ENCODE peak calls at places on chromosomes 5 and 9, in nine cellular contexts. I is NCI-H2029; J is NCI-H2081; E is neuronal stem cell; Z is left kidney; C is central memory CD8-positive, alpha-beta T cell; H is EH; B is aorta; R is WTC11. U is an unnamed sample.

GRCh38 chr9:86948153-86948929 is 1.0 kb upstream of the GAS1 start:
- DNase-seq in I (no peak), J (peak), E (peak), Z (peak), C (peak), H (peak), B (peak), R (peak), U (peak)

GRCh38 chr5:111072949-111073682 is 1.6 kb downstream of the TSLP start:
- DNase-seq in I (no peak), J (peak), E (peak), Z (peak), C (peak), H (peak), B (peak), R (peak), U (peak)

GRCh38 chr9:137945581-137945980 is 68.0 kb downstream of the CACNA1B start:
- DNase-seq in I (no peak), J (no peak), E (no peak), Z (no peak), C (no peak), H (no peak), B (no peak), R (no peak), U (no peak)

GRCh38 chr9:84932915-84933527 is 263.5 kb downstream of the NTRK2 start:
- DNase-seq in I (no peak), J (no peak), E (no peak), Z (peak), C (no peak), H (peak), B (no peak), R (no peak), U (no peak)

GRCh38 chr5:122736086-122736485 is 38.8 kb upstream of the SNX2 start:
- DNase-seq in I (no peak), J (no peak), E (no peak), Z (no peak), C (no peak), H (no peak), B (no peak), R (no peak), U (no peak)

GRCh38 chr5:135086326-135086725 is 52.3 kb upstream of the PITX1 start:
- DNase-seq in I (no peak), J (no peak), E (no peak), Z (no peak), C (no peak), H (no peak), B (peak), R (no peak), U (no peak)

GRCh38 chr5:172559004-172559932 is 81.8 kb upstream of the NEURL1B start:
- DNase-seq in I (no peak), J (no peak), E (no peak), Z (peak), C (no peak), H (peak), B (peak), R (no peak), U (no peak)

GRCh38 chr5:74141053-74141452 is 499.5 kb downstream of the ENC1 start:
- DNase-seq in I (no peak), J (no peak), E (no peak), Z (no peak), C (no peak), H (peak), B (no peak), R (no peak), U (no peak)

GRCh38 chr5:125612356-125613149 is 810.7 kb upstream of the GRAMD2B start:
- DNase-seq in I (peak), J (peak), E (no peak), Z (peak), C (no peak), H (no peak), B (no peak), R (no peak), U (peak)

GRCh38 chr5:67243349-67243748 is 46.8 kb upstream of the CD180 start:
- DNase-seq in I (no peak), J (no peak), E (no peak), Z (peak), C (no peak), H (no peak), B (no peak), R (no peak), U (no peak)

GRCh38 chr5:121503111-121503840 is 348.4 kb upstream of the FTMT start:
- DNase-seq in I (no peak), J (peak), E (peak), Z (peak), C (no peak), H (peak), B (no peak), R (peak), U (peak)

GRCh38 chr5:14726066-14726838 is 61.7 kb downstream of the OTULIN start:
- DNase-seq in I (no peak), J (no peak), E (no peak), Z (no peak), C (no peak), H (peak), B (no peak), R (no peak), U (no peak)

GRCh38 chr5:67815455-67816391 is 399.8 kb upstream of the PIK3R1 start:
- DNase-seq in I (no peak), J (no peak), E (no peak), Z (no peak), C (no peak), H (peak), B (no peak), R (no peak), U (no peak)

GRCh38 chr9:87381746-87382145 is 115.9 kb upstream of the DAPK1 start:
- DNase-seq in I (no peak), J (no peak), E (no peak), Z (no peak), C (no peak), H (peak), B (no peak), R (no peak), U (no peak)

GRCh38 chr5:180100621-180101450 is 29.3 kb upstream of the RNF130 start:
- DNase-seq in I (no peak), J (no peak), E (no peak), Z (no peak), C (no peak), H (no peak), B (no peak), R (no peak), U (no peak)

U was measured in NCI-H510A.